ENCODE peak calls at places on chromosomes 5 and 9, in ten cellular contexts. N, C, V, Q, Y, K, O, Z, F and I are unnamed samples. For H3K4me1, the result is how much of the 10 kb centered on the place peaks cover.

GRCh38 chr5:107463731-107464130 is 207.0 kb downstream of the EFNA5 start:
- DNase-seq in V (no peak), Q (no peak), O (no peak), C (no peak), F (no peak), N (no peak), Y (no peak), K (no peak), Z (no peak), I (no peak)

GRCh38 chr5:132414634-132415377 is 45.3 kb downstream of the SLC22A5 start:
- DNase-seq in C (peak), Q (no peak), K (peak), Y (no peak), F (no peak), Z (no peak), N (no peak), V (no peak), O (no peak), I (peak)

GRCh38 chr5:109388407-109388806 is 21.4 kb downstream of the PJA2 start:
- DNase-seq in N (no peak), Y (no peak), F (no peak), Q (no peak), K (peak), Z (no peak), O (no peak), V (no peak), C (no peak), I (no peak)

GRCh38 chr5:148569948-148570347 is 84.4 kb downstream of the HTR4 start:
- DNase-seq in K (no peak), N (no peak), Z (no peak), O (no peak), F (no peak), Q (no peak), V (no peak), Y (no peak), C (no peak), I (peak)

GRCh38 chr5:175867587-175868347 is 3.6 kb upstream of the CPLX2 start:
- DNase-seq in N (no peak), F (no peak), Q (no peak), K (peak), V (no peak), O (peak), Y (no peak), C (peak), Z (no peak), I (no peak)

GRCh38 chr9:88747768-88748167 is 212.8 kb downstream of the NXNL2 start:
- DNase-seq in Y (no peak), Q (peak), V (no peak), N (no peak), O (peak), C (peak), F (no peak), Z (no peak), K (peak), I (peak)

GRCh38 chr5:95760291-95761191 is 29.4 kb downstream of the RHOBTB3 start:
- DNase-seq in Z (peak), F (no peak), Y (no peak), Q (no peak), C (peak), K (peak), O (no peak), V (no peak), N (no peak), I (peak)

GRCh38 chr9:130053504-130054427 is at the start of gene GPR107:
- DNase-seq in Y (peak), Q (peak), F (peak), C (peak), Z (no peak), O (peak), K (peak), N (peak), V (no peak), I (peak)

GRCh38 chr5:173333900-173334685 is 5.9 kb upstream of the STC2 start:
- DNase-seq in Q (no peak), O (no peak), Z (no peak), F (no peak), Y (no peak), V (no peak), N (no peak), C (no peak), K (peak), I (peak)

GRCh38 chr9:107653263-107653821 is 163.8 kb upstream of the KLF4 start:
- DNase-seq in Y (no peak), C (no peak), F (no peak), V (no peak), Z (no peak), Q (no peak), O (no peak), K (no peak), N (no peak), I (no peak)

GRCh38 chr5:87120518-87121314 is 147.0 kb upstream of the RASA1 start:
- DNase-seq in C (peak), V (peak), F (no peak), Q (no peak), Z (peak), O (no peak), N (no peak), Y (no peak), K (peak), I (peak)

GRCh38 chr9:127801955-127802575 is 617 bp upstream of the FPGS start:
- DNase-seq in Q (peak), F (no peak), C (no peak), N (no peak), Z (no peak), O (no peak), V (no peak), Y (peak), K (peak), I (no peak)
- H3K27ac ChIP-seq in Q (peak), F (peak), C (peak), N (peak), Z (peak), O (peak), V (peak), Y (no peak), K (peak), I (peak)

GRCh38 chr5:134073404-134073803 is 41.1 kb upstream of the TCF7 start:
- DNase-seq in K (peak), N (no peak), O (no peak), Q (no peak), V (no peak), F (no peak), C (peak), Z (no peak), Y (no peak), I (no peak)
- H3K4me1 ChIP-seq in K (under half), N (under half), O (under half), Q (under half), V (under half), F (half or more), C (under half), Z (under half), Y (under half), I (under half)

DNA sequence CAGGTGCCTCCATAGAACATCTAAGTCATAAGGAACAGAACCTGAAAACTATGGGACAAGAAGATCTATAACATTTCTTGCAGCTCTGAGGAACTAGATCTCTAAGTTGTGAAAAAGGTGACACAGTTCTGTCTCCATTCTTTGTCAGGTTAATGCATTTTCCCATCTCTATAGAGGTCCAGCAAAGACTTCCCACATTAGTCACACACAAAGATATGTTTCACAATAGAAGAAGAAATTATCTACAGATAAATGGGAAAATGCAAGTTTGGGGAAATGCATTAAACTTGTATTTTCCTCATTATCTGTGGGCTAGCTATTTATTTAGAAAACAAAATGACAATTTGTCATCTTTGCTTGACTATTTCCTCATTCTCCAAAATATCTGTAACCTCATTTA is 458.6 kb upstream of the PAPPA start:
- DNase-seq in N (no peak), V (no peak), K (peak), Q (no peak), Y (no peak), O (no peak), C (no peak), Z (no peak), F (no peak), I (no peak)
- H3K27ac ChIP-seq in N (no peak), V (no peak), K (peak), Q (no peak), Y (no peak), O (no peak), C (peak), Z (no peak), F (no peak), I (no peak)

DNA sequence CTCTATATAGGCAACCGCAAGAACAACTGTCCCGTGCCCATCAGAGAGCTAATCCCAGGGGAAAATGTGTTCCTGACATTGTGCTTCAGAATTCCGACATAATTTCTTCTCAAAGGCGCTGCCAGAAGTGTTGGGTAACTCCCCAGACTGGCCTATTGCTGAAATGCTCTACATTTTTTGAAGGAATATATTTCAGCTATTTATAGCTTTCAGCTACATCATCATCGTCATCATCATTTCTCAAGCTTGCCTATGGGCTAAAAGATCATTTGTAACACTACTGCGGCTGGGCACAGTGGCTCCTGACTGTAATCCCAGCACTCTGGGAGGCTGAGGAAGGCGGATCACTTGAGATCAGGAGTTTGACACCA is 49.7 kb downstream of the MYO10 start:
- DNase-seq in K (peak), N (no peak), O (peak), Q (peak), F (no peak), V (no peak), Y (peak), C (peak), Z (no peak), I (no peak)
- H3K4me1 ChIP-seq in K (half or more), N (under half), O (under half), Q (under half), F (under half), V (half or more), Y (under half), C (half or more), Z (under half), I (half or more)

GRCh38 chr5:147484708-147485020 is 25.2 kb downstream of the DPYSL3 start:
- DNase-seq in Y (no peak), F (no peak), Z (no peak), N (no peak), C (no peak), K (no peak), V (no peak), O (no peak), Q (no peak), I (no peak)

GRCh38 chr5:147483961-147484707 is 25.7 kb downstream of the DPYSL3 start:
- DNase-seq in K (peak), Q (peak), Y (peak), C (peak), Z (no peak), V (no peak), N (no peak), O (no peak), F (no peak), I (no peak)

GRCh38 chr5:147485814-147486213 is 24.1 kb downstream of the DPYSL3 start:
- DNase-seq in Q (no peak), N (no peak), Y (no peak), Z (no peak), K (no peak), F (no peak), V (no peak), C (no peak), O (no peak), I (no peak)

GRCh38 chr5:147485046-147485445 is 24.8 kb downstream of the DPYSL3 start:
- DNase-seq in O (no peak), V (no peak), Q (no peak), F (no peak), Y (no peak), N (no peak), K (peak), C (no peak), Z (no peak), I (no peak)

GRCh38 chr5:147487031-147487750 is 22.7 kb downstream of the DPYSL3 start:
- DNase-seq in Q (no peak), O (no peak), F (no peak), Z (no peak), K (no peak), C (no peak), Y (no peak), N (no peak), V (no peak), I (no peak)
- H3K27ac ChIP-seq in Q (no peak), O (no peak), F (no peak), Z (no peak), K (no peak), C (no peak), Y (no peak), N (no peak), V (no peak), I (no peak)

GRCh38 chr5:57174850-57175525 is 1.1 kb downstream of the GPBP1 start:
- DNase-seq in V (no peak), Y (no peak), K (peak), C (no peak), Q (no peak), O (no peak), N (no peak), Z (no peak), F (no peak), I (no peak)
- H3K4me1 ChIP-seq in V (under half), Y (under half), K (under half), C (under half), Q (under half), O (under half), N (under half), Z (under half), F (under half), I (under half)

DNA sequence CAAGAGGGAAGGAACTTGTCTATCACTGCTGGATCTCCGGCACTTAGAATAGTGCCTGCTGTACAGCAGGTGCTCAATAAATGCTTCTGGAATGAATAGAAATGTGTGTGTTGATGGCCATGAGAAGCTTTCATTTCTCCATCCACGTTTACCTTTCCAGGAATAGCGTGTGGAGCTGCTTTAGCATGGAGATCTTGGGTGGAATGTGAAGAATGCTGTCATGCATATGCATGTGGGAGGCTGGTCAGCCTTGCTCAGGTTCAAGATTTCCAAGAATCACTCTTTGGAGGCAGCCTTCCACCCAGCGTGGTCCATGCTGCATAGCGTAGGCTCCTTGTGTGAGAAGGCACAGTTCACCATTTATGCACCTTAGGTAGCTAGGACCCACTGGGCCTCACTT is 19.2 kb downstream of the COL15A1 start:
- DNase-seq in K (no peak), N (no peak), Z (no peak), Y (no peak), C (no peak), O (no peak), F (no peak), V (no peak), Q (no peak), I (no peak)
- H3K27ac ChIP-seq in K (peak), N (no peak), Z (no peak), Y (no peak), C (no peak), O (no peak), F (no peak), V (no peak), Q (peak), I (no peak)

DNA sequence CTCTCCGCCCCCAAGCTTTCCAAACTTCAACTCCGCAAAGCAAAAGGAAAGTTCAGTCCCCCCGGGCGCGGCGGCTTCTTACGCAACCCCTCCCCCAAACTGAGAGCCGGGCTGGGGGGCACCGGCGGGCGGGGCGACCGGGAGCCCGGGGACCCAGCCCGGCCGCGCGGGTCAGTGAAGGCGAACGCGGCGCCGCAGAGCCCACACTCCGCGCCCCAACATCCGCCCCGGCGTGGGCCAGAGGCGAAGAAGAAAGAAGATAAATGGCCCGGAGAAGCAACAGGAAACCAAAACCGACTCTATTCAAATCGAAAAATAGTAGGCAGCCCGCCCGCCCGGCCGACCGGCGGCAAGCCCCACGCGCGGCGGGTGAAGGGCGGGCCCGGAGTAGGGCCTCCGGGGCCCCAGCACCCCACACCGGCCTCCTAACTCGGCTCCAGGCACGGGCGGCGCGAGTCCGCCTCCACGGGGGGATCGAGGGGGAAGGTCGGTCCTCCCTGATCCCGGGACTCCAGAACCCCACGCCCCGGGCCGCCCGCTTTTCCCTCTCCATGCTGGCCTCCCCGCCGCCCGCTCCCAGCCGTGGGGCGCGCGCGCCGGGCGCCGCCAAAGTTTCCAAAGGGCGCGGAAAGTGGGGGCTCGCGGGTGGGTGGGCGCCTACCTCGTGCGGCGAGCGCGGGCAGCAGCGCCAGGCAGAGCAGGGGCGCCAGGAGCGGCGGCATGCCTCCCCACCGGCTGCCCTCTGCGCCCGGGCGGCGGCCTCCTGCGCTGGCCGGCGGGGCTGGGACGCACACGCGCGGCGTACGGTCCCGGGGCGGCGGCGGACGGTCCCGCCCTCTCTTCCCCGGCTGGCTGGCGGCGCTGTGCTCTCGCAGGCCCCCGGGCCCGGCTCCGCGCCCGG is 533 bp downstream of the NOTCH1 start:
- DNase-seq in Y (no peak), O (no peak), F (peak), Q (no peak), V (no peak), N (peak), K (peak), C (no peak), Z (no peak), I (no peak)
- H3K4me1 ChIP-seq in Y (under half), O (under half), F (under half), Q (half or more), V (under half), N (under half), K (under half), C (under half), Z (under half), I (under half)

GRCh38 chr5:157744055-157745011 is 821 bp downstream of the LSM11 start:
- DNase-seq in V (no peak), C (no peak), Y (peak), N (no peak), Q (no peak), F (no peak), Z (no peak), K (peak), O (no peak), I (no peak)
- H3K27ac ChIP-seq in V (peak), C (peak), Y (no peak), N (peak), Q (peak), F (no peak), Z (peak), K (no peak), O (no peak), I (no peak)